ENCODE peak calls at places on chromosome 12, in nine cellular contexts. One of them, this sample, is unnamed.

GRCh38 chr12:51009038-51009437 is 17.1 kb downstream of the SLC11A2 start:
- DNase-seq in stimulated activated CD4-positive, alpha-beta T cell treated with anti-CD3 and anti-CD28 coated beads, Interleukin-1b, Interleukin-23, amount 100 ng/mL, for 24 hours: no peak
- DNase-seq in WTC11: no peak
- DNase-seq in stimulated activated naive CD8-positive, alpha-beta T cell treated with anti-CD3 and anti-CD28 coated beads, Interleukin-15, amount 100 ng/mL, for 72 hours: peak; percentile 39
- DNase-seq in NCI-H446: no peak
- DNase-seq in lower lobe of right lung: peak; percentile 85
- DNase-seq in astrocyte: no peak
- DNase-seq in fibroblast of the conjunctiva: no peak
- DNase-seq in T47D: no peak
- DNase-seq in this sample: no peak

GRCh38 chr12:5171701-5172100 is 128.0 kb downstream of the KCNA5 start:
- DNase-seq in NCI-H446: peak; percentile 67
- DNase-seq in WTC11: peak; percentile 38
- DNase-seq in fibroblast of the conjunctiva: no peak
- DNase-seq in lower lobe of right lung: no peak
- DNase-seq in stimulated activated naive CD8-positive, alpha-beta T cell treated with anti-CD3 and anti-CD28 coated beads, Interleukin-15, amount 100 ng/mL, for 72 hours: no peak
- DNase-seq in stimulated activated CD4-positive, alpha-beta T cell treated with anti-CD3 and anti-CD28 coated beads, Interleukin-1b, Interleukin-23, amount 100 ng/mL, for 24 hours: no peak
- DNase-seq in T47D: no peak
- DNase-seq in astrocyte: peak; percentile 36
- DNase-seq in this sample: peak; percentile 45

GRCh38 chr12:55996715-55997534 is at the start of gene SUOX:
- DNase-seq in stimulated activated CD4-positive, alpha-beta T cell treated with anti-CD3 and anti-CD28 coated beads, Interleukin-1b, Interleukin-23, amount 100 ng/mL, for 24 hours: no peak
- DNase-seq in lower lobe of right lung: peak; percentile 98
- DNase-seq in stimulated activated naive CD8-positive, alpha-beta T cell treated with anti-CD3 and anti-CD28 coated beads, Interleukin-15, amount 100 ng/mL, for 72 hours: peak; percentile 69
- DNase-seq in WTC11: peak; percentile 96
- DNase-seq in NCI-H446: peak; percentile 91
- DNase-seq in T47D: peak; percentile 99
- DNase-seq in astrocyte: peak; percentile 95
- DNase-seq in fibroblast of the conjunctiva: peak; percentile 96
- DNase-seq in this sample: peak; percentile 86

GRCh38 chr12:98999569-98999968 is 354.5 kb downstream of the APAF1 start:
- DNase-seq in T47D: no peak
- DNase-seq in fibroblast of the conjunctiva: no peak
- DNase-seq in stimulated activated CD4-positive, alpha-beta T cell treated with anti-CD3 and anti-CD28 coated beads, Interleukin-1b, Interleukin-23, amount 100 ng/mL, for 24 hours: no peak
- DNase-seq in WTC11: no peak
- DNase-seq in lower lobe of right lung: no peak
- DNase-seq in stimulated activated naive CD8-positive, alpha-beta T cell treated with anti-CD3 and anti-CD28 coated beads, Interleukin-15, amount 100 ng/mL, for 72 hours: no peak
- DNase-seq in NCI-H446: no peak
- DNase-seq in astrocyte: no peak
- DNase-seq in this sample: no peak

GRCh38 chr12:26056335-26056734 is 68.5 kb downstream of the BHLHE41 start:
- DNase-seq in T47D: no peak
- DNase-seq in astrocyte: peak; percentile 63
- DNase-seq in stimulated activated CD4-positive, alpha-beta T cell treated with anti-CD3 and anti-CD28 coated beads, Interleukin-1b, Interleukin-23, amount 100 ng/mL, for 24 hours: no peak
- DNase-seq in NCI-H446: peak; percentile 4
- DNase-seq in lower lobe of right lung: no peak
- DNase-seq in WTC11: no peak
- DNase-seq in fibroblast of the conjunctiva: no peak
- DNase-seq in stimulated activated naive CD8-positive, alpha-beta T cell treated with anti-CD3 and anti-CD28 coated beads, Interleukin-15, amount 100 ng/mL, for 72 hours: no peak
- DNase-seq in this sample: no peak

GRCh38 chr12:101777476-101777875 is 38.2 kb upstream of the SYCP3 start:
- DNase-seq in stimulated activated naive CD8-positive, alpha-beta T cell treated with anti-CD3 and anti-CD28 coated beads, Interleukin-15, amount 100 ng/mL, for 72 hours: no peak
- DNase-seq in T47D: no peak
- DNase-seq in fibroblast of the conjunctiva: no peak
- DNase-seq in NCI-H446: no peak
- DNase-seq in astrocyte: no peak
- DNase-seq in lower lobe of right lung: no peak
- DNase-seq in WTC11: no peak
- DNase-seq in stimulated activated CD4-positive, alpha-beta T cell treated with anti-CD3 and anti-CD28 coated beads, Interleukin-1b, Interleukin-23, amount 100 ng/mL, for 24 hours: no peak
- DNase-seq in this sample: no peak

GRCh38 chr12:75212072-75212471 is 2.4 kb upstream of the KCNC2 start:
- DNase-seq in fibroblast of the conjunctiva: no peak
- DNase-seq in lower lobe of right lung: no peak
- DNase-seq in stimulated activated naive CD8-positive, alpha-beta T cell treated with anti-CD3 and anti-CD28 coated beads, Interleukin-15, amount 100 ng/mL, for 72 hours: no peak
- DNase-seq in stimulated activated CD4-positive, alpha-beta T cell treated with anti-CD3 and anti-CD28 coated beads, Interleukin-1b, Interleukin-23, amount 100 ng/mL, for 24 hours: no peak
- DNase-seq in astrocyte: peak; percentile 4
- DNase-seq in NCI-H446: no peak
- DNase-seq in WTC11: no peak
- DNase-seq in T47D: no peak
- DNase-seq in this sample: no peak

GRCh38 chr12:53101931-53102781 is 1.1 kb upstream of the SOAT2 start:
- DNase-seq in WTC11: no peak
- DNase-seq in T47D: no peak
- DNase-seq in NCI-H446: no peak
- DNase-seq in lower lobe of right lung: no peak
- DNase-seq in stimulated activated CD4-positive, alpha-beta T cell treated with anti-CD3 and anti-CD28 coated beads, Interleukin-1b, Interleukin-23, amount 100 ng/mL, for 24 hours: no peak
- DNase-seq in stimulated activated naive CD8-positive, alpha-beta T cell treated with anti-CD3 and anti-CD28 coated beads, Interleukin-15, amount 100 ng/mL, for 72 hours: no peak
- DNase-seq in fibroblast of the conjunctiva: no peak
- DNase-seq in astrocyte: no peak
- DNase-seq in this sample: no peak

GRCh38 chr12:132277961-132278360 is 51.4 kb downstream of the GALNT9 start:
- DNase-seq in astrocyte: no peak
- DNase-seq in NCI-H446: no peak
- DNase-seq in T47D: no peak
- DNase-seq in stimulated activated CD4-positive, alpha-beta T cell treated with anti-CD3 and anti-CD28 coated beads, Interleukin-1b, Interleukin-23, amount 100 ng/mL, for 24 hours: no peak
- DNase-seq in lower lobe of right lung: peak; percentile 28
- DNase-seq in WTC11: no peak
- DNase-seq in fibroblast of the conjunctiva: no peak
- DNase-seq in stimulated activated naive CD8-positive, alpha-beta T cell treated with anti-CD3 and anti-CD28 coated beads, Interleukin-15, amount 100 ng/mL, for 72 hours: no peak
- DNase-seq in this sample: no peak

GRCh38 chr12:120684523-120684932 is 2.4 kb upstream of the MLEC start:
- DNase-seq in stimulated activated naive CD8-positive, alpha-beta T cell treated with anti-CD3 and anti-CD28 coated beads, Interleukin-15, amount 100 ng/mL, for 72 hours: no peak
- DNase-seq in astrocyte: no peak
- DNase-seq in fibroblast of the conjunctiva: no peak
- DNase-seq in NCI-H446: no peak
- DNase-seq in lower lobe of right lung: no peak
- DNase-seq in T47D: no peak
- DNase-seq in stimulated activated CD4-positive, alpha-beta T cell treated with anti-CD3 and anti-CD28 coated beads, Interleukin-1b, Interleukin-23, amount 100 ng/mL, for 24 hours: no peak
- DNase-seq in WTC11: no peak
- DNase-seq in this sample: no peak

GRCh38 chr12:5305425-5305824 is 126.5 kb upstream of the NTF3 start:
- DNase-seq in stimulated activated CD4-positive, alpha-beta T cell treated with anti-CD3 and anti-CD28 coated beads, Interleukin-1b, Interleukin-23, amount 100 ng/mL, for 24 hours: no peak
- DNase-seq in stimulated activated naive CD8-positive, alpha-beta T cell treated with anti-CD3 and anti-CD28 coated beads, Interleukin-15, amount 100 ng/mL, for 72 hours: no peak
- DNase-seq in NCI-H446: peak; percentile 68
- DNase-seq in lower lobe of right lung: peak; percentile 49
- DNase-seq in WTC11: no peak
- DNase-seq in T47D: no peak
- DNase-seq in fibroblast of the conjunctiva: no peak
- DNase-seq in astrocyte: no peak
- DNase-seq in this sample: no peak

GRCh38 chr12:66241061-66242043 is 52.3 kb downstream of the IRAK3 start:
- DNase-seq in stimulated activated naive CD8-positive, alpha-beta T cell treated with anti-CD3 and anti-CD28 coated beads, Interleukin-15, amount 100 ng/mL, for 72 hours: no peak
- DNase-seq in stimulated activated CD4-positive, alpha-beta T cell treated with anti-CD3 and anti-CD28 coated beads, Interleukin-1b, Interleukin-23, amount 100 ng/mL, for 24 hours: no peak
- DNase-seq in fibroblast of the conjunctiva: peak; percentile 86
- DNase-seq in T47D: no peak
- DNase-seq in NCI-H446: no peak
- DNase-seq in WTC11: no peak
- DNase-seq in astrocyte: peak; percentile 76
- DNase-seq in lower lobe of right lung: no peak
- DNase-seq in this sample: no peak

GRCh38 chr12:104480826-104481457 is 24.2 kb downstream of the CHST11 start:
- DNase-seq in stimulated activated naive CD8-positive, alpha-beta T cell treated with anti-CD3 and anti-CD28 coated beads, Interleukin-15, amount 100 ng/mL, for 72 hours: no peak
- DNase-seq in stimulated activated CD4-positive, alpha-beta T cell treated with anti-CD3 and anti-CD28 coated beads, Interleukin-1b, Interleukin-23, amount 100 ng/mL, for 24 hours: no peak
- DNase-seq in WTC11: no peak
- DNase-seq in NCI-H446: no peak
- DNase-seq in lower lobe of right lung: peak; percentile 88
- DNase-seq in T47D: no peak
- DNase-seq in astrocyte: peak; percentile 88
- DNase-seq in fibroblast of the conjunctiva: peak; percentile 10
- DNase-seq in this sample: no peak

GRCh38 chr12:6383572-6384498 is at the start of gene LTBR:
- DNase-seq in T47D: peak; percentile 54
- DNase-seq in fibroblast of the conjunctiva: peak; percentile 86
- DNase-seq in NCI-H446: no peak
- DNase-seq in WTC11: peak; percentile 78
- DNase-seq in lower lobe of right lung: peak; percentile 98
- DNase-seq in astrocyte: peak; percentile 67
- DNase-seq in stimulated activated CD4-positive, alpha-beta T cell treated with anti-CD3 and anti-CD28 coated beads, Interleukin-1b, Interleukin-23, amount 100 ng/mL, for 24 hours: no peak
- DNase-seq in stimulated activated naive CD8-positive, alpha-beta T cell treated with anti-CD3 and anti-CD28 coated beads, Interleukin-15, amount 100 ng/mL, for 72 hours: no peak
- DNase-seq in this sample: no peak

GRCh38 chr12:11650697-11651281 is 1.3 kb downstream of the ETV6 start:
- DNase-seq in lower lobe of right lung: no peak
- DNase-seq in WTC11: no peak
- DNase-seq in stimulated activated naive CD8-positive, alpha-beta T cell treated with anti-CD3 and anti-CD28 coated beads, Interleukin-15, amount 100 ng/mL, for 72 hours: peak; percentile 26
- DNase-seq in T47D: no peak
- DNase-seq in fibroblast of the conjunctiva: no peak
- DNase-seq in NCI-H446: no peak
- DNase-seq in stimulated activated CD4-positive, alpha-beta T cell treated with anti-CD3 and anti-CD28 coated beads, Interleukin-1b, Interleukin-23, amount 100 ng/mL, for 24 hours: no peak
- DNase-seq in astrocyte: no peak
- DNase-seq in this sample: no peak

GRCh38 chr12:93484315-93484981 is 17.1 kb downstream of the MRPL42 start:
- DNase-seq in NCI-H446: no peak
- DNase-seq in stimulated activated naive CD8-positive, alpha-beta T cell treated with anti-CD3 and anti-CD28 coated beads, Interleukin-15, amount 100 ng/mL, for 72 hours: no peak
- DNase-seq in T47D: no peak
- DNase-seq in lower lobe of right lung: no peak
- DNase-seq in stimulated activated CD4-positive, alpha-beta T cell treated with anti-CD3 and anti-CD28 coated beads, Interleukin-1b, Interleukin-23, amount 100 ng/mL, for 24 hours: no peak
- DNase-seq in astrocyte: no peak
- DNase-seq in fibroblast of the conjunctiva: no peak
- DNase-seq in WTC11: no peak
- DNase-seq in this sample: no peak

GRCh38 chr12:124548854-124549378 is 18.5 kb downstream of the NCOR2 start:
- DNase-seq in fibroblast of the conjunctiva: peak; percentile 49
- DNase-seq in stimulated activated naive CD8-positive, alpha-beta T cell treated with anti-CD3 and anti-CD28 coated beads, Interleukin-15, amount 100 ng/mL, for 72 hours: no peak
- DNase-seq in stimulated activated CD4-positive, alpha-beta T cell treated with anti-CD3 and anti-CD28 coated beads, Interleukin-1b, Interleukin-23, amount 100 ng/mL, for 24 hours: no peak
- DNase-seq in WTC11: no peak
- DNase-seq in astrocyte: peak; percentile 74
- DNase-seq in T47D: no peak
- DNase-seq in NCI-H446: no peak
- DNase-seq in lower lobe of right lung: peak; percentile 62
- DNase-seq in this sample: no peak

GRCh38 chr12:50924131-50924438 is 28.3 kb upstream of the HIGD1C start:
- DNase-seq in lower lobe of right lung: no peak
- DNase-seq in NCI-H446: no peak
- DNase-seq in stimulated activated naive CD8-positive, alpha-beta T cell treated with anti-CD3 and anti-CD28 coated beads, Interleukin-15, amount 100 ng/mL, for 72 hours: no peak
- DNase-seq in WTC11: no peak
- DNase-seq in stimulated activated CD4-positive, alpha-beta T cell treated with anti-CD3 and anti-CD28 coated beads, Interleukin-1b, Interleukin-23, amount 100 ng/mL, for 24 hours: no peak
- DNase-seq in T47D: no peak
- DNase-seq in astrocyte: peak; percentile 17
- DNase-seq in fibroblast of the conjunctiva: no peak
- DNase-seq in this sample: no peak

GRCh38 chr12:106246891-106247730 is 709 bp downstream of the CKAP4 start:
- DNase-seq in fibroblast of the conjunctiva: peak; percentile 28
- DNase-seq in stimulated activated naive CD8-positive, alpha-beta T cell treated with anti-CD3 and anti-CD28 coated beads, Interleukin-15, amount 100 ng/mL, for 72 hours: peak; percentile 52
- DNase-seq in lower lobe of right lung: peak; percentile 83
- DNase-seq in NCI-H446: peak; percentile 28
- DNase-seq in WTC11: peak; percentile 49
- DNase-seq in astrocyte: no peak
- DNase-seq in stimulated activated CD4-positive, alpha-beta T cell treated with anti-CD3 and anti-CD28 coated beads, Interleukin-1b, Interleukin-23, amount 100 ng/mL, for 24 hours: no peak
- DNase-seq in T47D: peak; percentile 87
- DNase-seq in this sample: peak; percentile 39

GRCh38 chr12:106187155-106187789 is 48.5 kb upstream of the NUAK1 start:
- DNase-seq in lower lobe of right lung: no peak
- DNase-seq in WTC11: no peak
- DNase-seq in astrocyte: no peak
- DNase-seq in NCI-H446: no peak
- DNase-seq in fibroblast of the conjunctiva: no peak
- DNase-seq in T47D: no peak
- DNase-seq in stimulated activated CD4-positive, alpha-beta T cell treated with anti-CD3 and anti-CD28 coated beads, Interleukin-1b, Interleukin-23, amount 100 ng/mL, for 24 hours: no peak
- DNase-seq in stimulated activated naive CD8-positive, alpha-beta T cell treated with anti-CD3 and anti-CD28 coated beads, Interleukin-15, amount 100 ng/mL, for 72 hours: no peak
- DNase-seq in this sample: no peak

GRCh38 chr12:89353823-89354629 is 1.7 kb upstream of the DUSP6 start:
- DNase-seq in astrocyte: peak; percentile 71
- DNase-seq in stimulated activated naive CD8-positive, alpha-beta T cell treated with anti-CD3 and anti-CD28 coated beads, Interleukin-15, amount 100 ng/mL, for 72 hours: peak; percentile 87
- DNase-seq in T47D: peak; percentile 94
- DNase-seq in fibroblast of the conjunctiva: no peak
- DNase-seq in lower lobe of right lung: peak; percentile 93
- DNase-seq in stimulated activated CD4-positive, alpha-beta T cell treated with anti-CD3 and anti-CD28 coated beads, Interleukin-1b, Interleukin-23, amount 100 ng/mL, for 24 hours: peak; percentile 43
- DNase-seq in WTC11: peak; percentile 93
- DNase-seq in NCI-H446: peak; percentile 56
- DNase-seq in this sample: peak; percentile 53

GRCh38 chr12:14138495-14138894 is 157.1 kb upstream of the GRIN2B start:
- DNase-seq in NCI-H446: no peak
- DNase-seq in stimulated activated naive CD8-positive, alpha-beta T cell treated with anti-CD3 and anti-CD28 coated beads, Interleukin-15, amount 100 ng/mL, for 72 hours: no peak
- DNase-seq in astrocyte: no peak
- DNase-seq in WTC11: peak; percentile 64
- DNase-seq in stimulated activated CD4-positive, alpha-beta T cell treated with anti-CD3 and anti-CD28 coated beads, Interleukin-1b, Interleukin-23, amount 100 ng/mL, for 24 hours: no peak
- DNase-seq in fibroblast of the conjunctiva: no peak
- DNase-seq in T47D: no peak
- DNase-seq in lower lobe of right lung: no peak
- DNase-seq in this sample: peak; percentile 8

GRCh38 chr12:117583092-117583491 is 221.7 kb upstream of the NOS1 start:
- DNase-seq in astrocyte: no peak
- DNase-seq in NCI-H446: no peak
- DNase-seq in stimulated activated naive CD8-positive, alpha-beta T cell treated with anti-CD3 and anti-CD28 coated beads, Interleukin-15, amount 100 ng/mL, for 72 hours: no peak
- DNase-seq in WTC11: no peak
- DNase-seq in fibroblast of the conjunctiva: no peak
- DNase-seq in lower lobe of right lung: no peak
- DNase-seq in T47D: no peak
- DNase-seq in stimulated activated CD4-positive, alpha-beta T cell treated with anti-CD3 and anti-CD28 coated beads, Interleukin-1b, Interleukin-23, amount 100 ng/mL, for 24 hours: no peak
- DNase-seq in this sample: no peak

GRCh38 chr12:20142956-20143355 is 225.4 kb upstream of the PDE3A start:
- DNase-seq in stimulated activated naive CD8-positive, alpha-beta T cell treated with anti-CD3 and anti-CD28 coated beads, Interleukin-15, amount 100 ng/mL, for 72 hours: no peak
- DNase-seq in lower lobe of right lung: no peak
- DNase-seq in fibroblast of the conjunctiva: no peak
- DNase-seq in T47D: no peak
- DNase-seq in NCI-H446: peak; percentile 48
- DNase-seq in stimulated activated CD4-positive, alpha-beta T cell treated with anti-CD3 and anti-CD28 coated beads, Interleukin-1b, Interleukin-23, amount 100 ng/mL, for 24 hours: no peak
- DNase-seq in WTC11: no peak
- DNase-seq in astrocyte: no peak
- DNase-seq in this sample: no peak

GRCh38 chr12:10689146-10689545 is 15.3 kb upstream of the STYK1 start:
- DNase-seq in stimulated activated CD4-positive, alpha-beta T cell treated with anti-CD3 and anti-CD28 coated beads, Interleukin-1b, Interleukin-23, amount 100 ng/mL, for 24 hours: no peak
- DNase-seq in WTC11: no peak
- DNase-seq in stimulated activated naive CD8-positive, alpha-beta T cell treated with anti-CD3 and anti-CD28 coated beads, Interleukin-15, amount 100 ng/mL, for 72 hours: no peak
- DNase-seq in lower lobe of right lung: no peak
- DNase-seq in T47D: no peak
- DNase-seq in astrocyte: no peak
- DNase-seq in fibroblast of the conjunctiva: no peak
- DNase-seq in NCI-H446: no peak
- DNase-seq in this sample: no peak

GRCh38 chr12:113634982-113635381 is 163.3 kb upstream of the LHX5 start:
- DNase-seq in stimulated activated CD4-positive, alpha-beta T cell treated with anti-CD3 and anti-CD28 coated beads, Interleukin-1b, Interleukin-23, amount 100 ng/mL, for 24 hours: no peak
- DNase-seq in astrocyte: no peak
- DNase-seq in NCI-H446: no peak
- DNase-seq in stimulated activated naive CD8-positive, alpha-beta T cell treated with anti-CD3 and anti-CD28 coated beads, Interleukin-15, amount 100 ng/mL, for 72 hours: no peak
- DNase-seq in WTC11: no peak
- DNase-seq in lower lobe of right lung: no peak
- DNase-seq in fibroblast of the conjunctiva: no peak
- DNase-seq in T47D: no peak
- DNase-seq in this sample: no peak

GRCh38 chr12:121444842-121445202 is 44.9 kb downstream of the RNF34 start:
- DNase-seq in astrocyte: no peak
- DNase-seq in stimulated activated CD4-positive, alpha-beta T cell treated with anti-CD3 and anti-CD28 coated beads, Interleukin-1b, Interleukin-23, amount 100 ng/mL, for 24 hours: no peak
- DNase-seq in lower lobe of right lung: no peak
- DNase-seq in stimulated activated naive CD8-positive, alpha-beta T cell treated with anti-CD3 and anti-CD28 coated beads, Interleukin-15, amount 100 ng/mL, for 72 hours: no peak
- DNase-seq in fibroblast of the conjunctiva: no peak
- DNase-seq in WTC11: no peak
- DNase-seq in T47D: no peak
- DNase-seq in NCI-H446: no peak
- DNase-seq in this sample: no peak

GRCh38 chr12:131860472-131861260 is 32.5 kb downstream of the MMP17 start:
- DNase-seq in fibroblast of the conjunctiva: peak; percentile 83
- DNase-seq in stimulated activated naive CD8-positive, alpha-beta T cell treated with anti-CD3 and anti-CD28 coated beads, Interleukin-15, amount 100 ng/mL, for 72 hours: no peak
- DNase-seq in WTC11: peak; percentile 68
- DNase-seq in T47D: peak; percentile 48
- DNase-seq in NCI-H446: no peak
- DNase-seq in stimulated activated CD4-positive, alpha-beta T cell treated with anti-CD3 and anti-CD28 coated beads, Interleukin-1b, Interleukin-23, amount 100 ng/mL, for 24 hours: no peak
- DNase-seq in astrocyte: peak; percentile 23
- DNase-seq in lower lobe of right lung: peak; percentile 82
- DNase-seq in this sample: no peak

GRCh38 chr12:31868980-31869379 is 90.2 kb upstream of the RESF1 start:
- DNase-seq in WTC11: no peak
- DNase-seq in lower lobe of right lung: no peak
- DNase-seq in T47D: no peak
- DNase-seq in stimulated activated naive CD8-positive, alpha-beta T cell treated with anti-CD3 and anti-CD28 coated beads, Interleukin-15, amount 100 ng/mL, for 72 hours: no peak
- DNase-seq in fibroblast of the conjunctiva: peak; percentile 8
- DNase-seq in NCI-H446: peak; percentile 64
- DNase-seq in stimulated activated CD4-positive, alpha-beta T cell treated with anti-CD3 and anti-CD28 coated beads, Interleukin-1b, Interleukin-23, amount 100 ng/mL, for 24 hours: no peak
- DNase-seq in astrocyte: peak; percentile 36
- DNase-seq in this sample: no peak

GRCh38 chr12:47236109-47236714 is 156.5 kb upstream of the AMIGO2 start:
- DNase-seq in stimulated activated naive CD8-positive, alpha-beta T cell treated with anti-CD3 and anti-CD28 coated beads, Interleukin-15, amount 100 ng/mL, for 72 hours: no peak
- DNase-seq in astrocyte: peak; percentile 90
- DNase-seq in NCI-H446: no peak
- DNase-seq in stimulated activated CD4-positive, alpha-beta T cell treated with anti-CD3 and anti-CD28 coated beads, Interleukin-1b, Interleukin-23, amount 100 ng/mL, for 24 hours: no peak
- DNase-seq in WTC11: no peak
- DNase-seq in fibroblast of the conjunctiva: peak; percentile 50
- DNase-seq in T47D: no peak
- DNase-seq in lower lobe of right lung: no peak
- DNase-seq in this sample: no peak

GRCh38 chr12:56425188-56425587 is 24.0 kb downstream of the TIMELESS start:
- DNase-seq in stimulated activated CD4-positive, alpha-beta T cell treated with anti-CD3 and anti-CD28 coated beads, Interleukin-1b, Interleukin-23, amount 100 ng/mL, for 24 hours: no peak
- DNase-seq in stimulated activated naive CD8-positive, alpha-beta T cell treated with anti-CD3 and anti-CD28 coated beads, Interleukin-15, amount 100 ng/mL, for 72 hours: no peak
- DNase-seq in T47D: no peak
- DNase-seq in lower lobe of right lung: no peak
- DNase-seq in fibroblast of the conjunctiva: no peak
- DNase-seq in WTC11: no peak
- DNase-seq in NCI-H446: no peak
- DNase-seq in astrocyte: no peak
- DNase-seq in this sample: no peak